ENCODE peak calls at places on chromosomes 5 and 9, in six cellular contexts. L is cardiac muscle cell, T is transverse colon, B is neuronal stem cell, V is lower lobe of right lung, A is IMR-90. K is an unnamed sample.

GRCh38 chr9:33858346-33858869 is 41.4 kb downstream of the UBE2R2 start:
- DNase-seq in B (no peak), T (no peak), V (no peak), L (no peak), A (peak; percentile 19), K (no peak)

GRCh38 chr5:33271606-33272005 is 169.2 kb upstream of the TARS1 start:
- DNase-seq in T (no peak), V (no peak), B (no peak), A (peak; percentile 7), L (no peak), K (no peak)

GRCh38 chr5:120655828-120656435 is 191.8 kb downstream of the PRR16 start:
- DNase-seq in V (no peak), T (peak; percentile 10), A (peak; percentile 22), B (peak; percentile 4), L (peak; percentile 60), K (peak; percentile 66)

GRCh38 chr9:70427161-70427945 is 12.9 kb upstream of the KLF9 start:
- DNase-seq in L (no peak), A (peak; percentile 58), V (no peak), B (no peak), T (no peak), K (peak; percentile 26)

GRCh38 chr9:129702563-129702962 is 37.1 kb downstream of the PRRX2 start:
- DNase-seq in A (peak; percentile 88), L (no peak), V (peak; percentile 74), B (no peak), T (peak; percentile 85), K (no peak)

GRCh38 chr5:107372723-107373487 is 297.8 kb downstream of the EFNA5 start:
- DNase-seq in A (peak; percentile 12), L (peak; percentile 37), B (no peak), V (no peak), T (no peak), K (no peak)

GRCh38 chr9:135110416-135110815 is 22.9 kb downstream of the OLFM1 start:
- DNase-seq in V (no peak), A (no peak), T (no peak), L (no peak), B (no peak), K (no peak)

GRCh38 chr9:96554801-96555566 is 64.7 kb downstream of the CDC14B start:
- DNase-seq in T (no peak), V (no peak), B (no peak), A (peak; percentile 62), L (no peak), K (no peak)

GRCh38 chr5:125485003-125485641 is 738.7 kb upstream of the ZNF608 start:
- DNase-seq in L (peak; percentile 19), B (peak; percentile 32), T (peak; percentile 44), V (no peak), A (peak; percentile 97), K (peak; percentile 46)

GRCh38 chr5:9337908-9338307 is 208.0 kb downstream of the SEMA5A start:
- DNase-seq in B (no peak), L (no peak), A (peak; percentile 88), T (no peak), V (no peak), K (no peak)

GRCh38 chr5:146794326-146795029 is 84.1 kb downstream of the PPP2R2B start:
- DNase-seq in L (no peak), A (no peak), T (no peak), B (no peak), V (no peak), K (no peak)

GRCh38 chr9:14391620-14392019 is 77.7 kb upstream of the NFIB start:
- DNase-seq in T (no peak), B (no peak), A (no peak), V (no peak), L (no peak), K (no peak)

GRCh38 chr9:14554866-14555265 is 138.4 kb downstream of the ZDHHC21 start:
- DNase-seq in A (no peak), T (no peak), L (no peak), B (no peak), V (no peak), K (no peak)

GRCh38 chr9:123784513-123784912 is 145.4 kb downstream of the DENND1A start:
- DNase-seq in V (no peak), L (no peak), B (no peak), T (no peak), A (peak; percentile 91), K (no peak)

GRCh38 chr9:95724253-95724991 is 151.1 kb upstream of the ERCC6L2 start:
- DNase-seq in L (no peak), B (no peak), A (no peak), V (no peak), T (peak; percentile 39), K (no peak)

GRCh38 chr9:111895996-111896941 is at the start of gene UGCG:
- DNase-seq in L (peak; percentile 94), V (peak; percentile 92), A (peak; percentile 90), T (peak; percentile 92), B (peak; percentile 85), K (peak; percentile 96)

GRCh38 chr9:37538099-37538498 is 38.1 kb downstream of the FBXO10 start:
- DNase-seq in B (no peak), V (no peak), L (no peak), A (no peak), T (no peak), K (no peak)

GRCh38 chr9:37486256-37486615 is 488 bp downstream of the POLR1E start:
- DNase-seq in V (no peak), B (no peak), T (no peak), A (no peak), L (no peak), K (no peak)

GRCh38 chr5:178786859-178787499 is 56.5 kb upstream of the ZNF354A start:
- DNase-seq in B (no peak), T (no peak), A (peak; percentile 58), L (no peak), V (no peak), K (no peak)

GRCh38 chr9:37574241-37574721 is 1.9 kb downstream of the FBXO10 start:
- DNase-seq in T (no peak), L (no peak), V (no peak), B (no peak), A (peak; percentile 62), K (peak; percentile 76)

GRCh38 chr5:134086943-134087305 is 27.6 kb upstream of the TCF7 start:
- DNase-seq in L (no peak), A (no peak), V (no peak), T (no peak), B (no peak), K (no peak)

GRCh38 chr9:79609468-79610018 is 37.8 kb downstream of the TLE4 start:
- DNase-seq in B (no peak), T (no peak), V (no peak), L (no peak), A (no peak), K (no peak)

GRCh38 chr5:159969966-159970365 is 39.0 kb upstream of the TTC1 start:
- DNase-seq in V (no peak), B (no peak), L (no peak), A (no peak), T (no peak), K (no peak)

GRCh38 chr5:19274578-19274977 is 713.4 kb downstream of the CDH18 start:
- DNase-seq in B (no peak), T (no peak), L (no peak), A (no peak), V (no peak), K (no peak)
- H3K9me3 ChIP-seq in B (no peaks in the 10 kb centered on the region), T (no peaks in the 10 kb centered on the region), L (no peaks in the 10 kb centered on the region), A (peaks cover 5% of the 10 kb centered on the region), V (no peaks in the 10 kb centered on the region), K (no peaks in the 10 kb centered on the region)

GRCh38 chr9:101403886-101404285 is 5.2 kb downstream of the ZNF189 start:
- DNase-seq in T (no peak), B (no peak), V (no peak), A (no peak), L (no peak), K (no peak)

GRCh38 chr9:101408374-101409078 is 9.9 kb downstream of the ZNF189 start:
- DNase-seq in B (no peak), V (no peak), L (no peak), A (no peak), T (no peak), K (no peak)

GRCh38 chr9:101414839-101415238 is 16.2 kb downstream of the ZNF189 start:
- DNase-seq in V (no peak), L (no peak), A (no peak), B (no peak), T (no peak), K (no peak)

DNA sequence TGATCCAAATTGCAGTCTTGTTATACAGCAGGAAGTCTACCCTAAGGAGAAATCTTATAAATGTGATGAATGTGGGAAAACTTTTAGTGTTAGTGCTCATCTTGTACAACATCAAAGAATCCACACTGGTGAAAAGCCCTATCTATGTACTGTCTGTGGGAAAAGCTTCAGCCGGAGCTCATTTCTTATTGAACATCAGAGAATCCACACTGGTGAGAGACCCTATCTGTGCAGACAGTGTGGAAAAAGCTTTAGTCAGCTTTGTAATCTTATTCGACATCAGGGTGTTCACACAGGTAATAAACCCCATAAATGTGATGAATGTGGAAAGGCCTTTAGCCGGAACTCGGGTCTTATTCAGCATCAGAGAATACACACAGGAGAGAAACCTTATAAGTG is 10.4 kb downstream of the ZNF189 start:
- DNase-seq in T (no peak), A (peak; percentile 20), V (no peak), L (no peak), B (no peak), K (no peak)
- H3K9me3 ChIP-seq in T (peaks cover 98% of the 10 kb centered on the region), A (peaks cover 66% of the 10 kb centered on the region), V (peaks cover 98% of the 10 kb centered on the region), L (peaks cover 13% of the 10 kb centered on the region), B (peaks cover 79% of the 10 kb centered on the region), K (peaks cover 48% of the 10 kb centered on the region)

DNA sequence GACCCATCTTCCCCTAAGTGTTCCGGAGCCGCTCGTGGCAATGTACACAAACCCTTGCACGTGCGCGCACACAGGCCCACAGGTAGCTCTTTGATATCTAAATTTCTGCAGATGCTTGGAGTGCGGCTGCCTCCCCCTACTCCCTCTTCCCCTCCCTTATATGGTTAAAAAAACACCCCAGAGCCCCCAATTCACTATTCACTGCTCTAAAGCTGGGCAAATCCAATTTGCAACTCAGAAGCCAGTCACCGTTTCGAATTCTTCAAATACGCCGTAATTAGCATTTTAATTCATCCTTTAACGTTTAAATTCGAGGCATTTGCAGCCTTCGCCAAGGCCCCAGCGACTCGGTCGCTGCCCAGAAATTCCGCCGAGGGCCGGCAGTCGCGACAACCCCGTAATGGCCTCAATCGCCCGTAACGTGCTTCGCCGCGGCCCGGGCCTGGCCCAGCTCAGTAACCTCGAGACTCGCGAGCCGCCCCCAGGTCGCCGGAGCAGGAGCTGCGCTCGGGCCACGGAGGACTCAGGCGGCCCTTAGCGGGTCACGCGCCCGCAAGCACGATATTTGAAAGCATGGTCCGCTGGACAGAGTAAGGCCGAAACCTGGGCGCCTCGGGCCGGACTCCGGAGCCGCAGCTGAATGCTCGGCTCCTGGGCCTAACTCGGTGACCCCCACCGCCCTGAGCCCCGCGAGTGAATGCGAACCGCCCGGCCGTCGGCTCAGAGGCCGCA is 1.3 kb downstream of the IRX2 start:
- DNase-seq in B (no peak), T (no peak), L (peak; percentile 68), V (peak; percentile 55), A (no peak), K (peak; percentile 78)
- H3K9me3 ChIP-seq in B (peaks cover 47% of the 10 kb centered on the region), T (no peaks in the 10 kb centered on the region), L (no peaks in the 10 kb centered on the region), V (no peaks in the 10 kb centered on the region), A (peaks cover 8% of the 10 kb centered on the region), K (no peaks in the 10 kb centered on the region)

GRCh38 chr5:150948539-150948938 is 43.8 kb upstream of the ZNF300 start:
- DNase-seq in V (no peak), A (no peak), L (no peak), B (no peak), T (no peak), K (no peak)

GRCh38 chr5:150945947-150946346 is 41.2 kb upstream of the ZNF300 start:
- DNase-seq in A (no peak), L (no peak), T (no peak), V (no peak), B (no peak), K (no peak)

GRCh38 chr5:150945501-150945900 is 40.7 kb upstream of the ZNF300 start:
- DNase-seq in L (no peak), B (no peak), A (peak; percentile 5), T (no peak), V (no peak), K (no peak)

GRCh38 chr5:150946351-150946905 is 41.6 kb upstream of the ZNF300 start:
- DNase-seq in B (no peak), V (peak; percentile 67), L (no peak), A (peak; percentile 39), T (peak; percentile 53), K (no peak)
- H3K9me3 ChIP-seq in B (peaks cover 16% of the 10 kb centered on the region), V (peaks cover 76% of the 10 kb centered on the region), L (peaks cover 4% of the 10 kb centered on the region), A (peaks cover 32% of the 10 kb centered on the region), T (peaks cover 40% of the 10 kb centered on the region), K (peaks cover 23% of the 10 kb centered on the region)

K was measured in neural progenitor cell.